ENCODE peak calls at places on chromosomes 13 and 19, in four cellular contexts. C is K562, H is GM12878, A is HEK293T. U is an unnamed sample.

GRCh38 chr19:42216653-42217521 is 590 bp downstream of the DEDD2 start:
- DNase-seq in A (peak; percentile 44), H (no peak), C (peak; percentile 61), U (peak; percentile 15)

GRCh38 chr19:10269333-10270179 is 1.4 kb upstream of the ICAM1 start:
- DNase-seq in C (peak; percentile 91), H (no peak), A (peak; percentile 86), U (peak; percentile 51)

GRCh38 chr19:45872095-45872919 is 8.2 kb downstream of the FOXA3 start:
- DNase-seq in A (no peak), H (no peak), C (no peak), U (no peak)

GRCh38 chr13:39281539-39282150 is 243.4 kb downstream of the NHLRC3 start:
- DNase-seq in H (no peak), A (no peak), C (no peak), U (peak; percentile 2)

GRCh38 chr19:22118132-22118531 is 65.8 kb downstream of the ZNF257 start:
- DNase-seq in A (no peak), H (no peak), C (no peak), U (no peak)

GRCh38 chr13:82593239-82593638 is 1289.0 kb downstream of the SLITRK1 start:
- DNase-seq in C (no peak), A (no peak), H (no peak), U (no peak)

GRCh38 chr13:101649490-101650126 is 197.1 kb downstream of the ITGBL1 start:
- DNase-seq in H (no peak), A (no peak), C (no peak), U (no peak)

GRCh38 chr13:86082116-86082515 is 282.9 kb upstream of the SLITRK6 start:
- DNase-seq in H (no peak), A (no peak), C (no peak), U (no peak)

GRCh38 chr19:48735031-48735615 is 5.3 kb downstream of the RASIP1 start:
- DNase-seq in H (no peak), A (no peak), C (no peak), U (no peak)

GRCh38 chr13:31747271-31747670 is 7.9 kb downstream of the RXFP2 start:
- DNase-seq in A (no peak), H (no peak), C (no peak), U (no peak)

GRCh38 chr13:76791290-76791664 is 94.9 kb downstream of the KCTD12 start:
- DNase-seq in A (no peak), H (no peak), C (no peak), U (no peak)

GRCh38 chr13:79621449-79621848 is 140.5 kb downstream of the NDFIP2 start:
- DNase-seq in H (no peak), A (no peak), C (no peak), U (no peak)

GRCh38 chr13:25819856-25820530 is 231.8 kb downstream of the SHISA2 start:
- DNase-seq in C (no peak), A (no peak), H (no peak), U (no peak)

GRCh38 chr19:16927883-16928282 is 39.1 kb downstream of the F2RL3 start:
- DNase-seq in C (no peak), A (no peak), H (no peak), U (no peak)

GRCh38 chr13:44191504-44192171 is 182.0 kb upstream of the SERP2 start:
- DNase-seq in H (no peak), C (peak; percentile 53), A (peak; percentile 82), U (peak; percentile 64)

GRCh38 chr13:27607125-27607524 is 13.2 kb downstream of the LNX2 start:
- DNase-seq in H (no peak), A (no peak), C (peak; percentile 27), U (peak; percentile 50)

DNA sequence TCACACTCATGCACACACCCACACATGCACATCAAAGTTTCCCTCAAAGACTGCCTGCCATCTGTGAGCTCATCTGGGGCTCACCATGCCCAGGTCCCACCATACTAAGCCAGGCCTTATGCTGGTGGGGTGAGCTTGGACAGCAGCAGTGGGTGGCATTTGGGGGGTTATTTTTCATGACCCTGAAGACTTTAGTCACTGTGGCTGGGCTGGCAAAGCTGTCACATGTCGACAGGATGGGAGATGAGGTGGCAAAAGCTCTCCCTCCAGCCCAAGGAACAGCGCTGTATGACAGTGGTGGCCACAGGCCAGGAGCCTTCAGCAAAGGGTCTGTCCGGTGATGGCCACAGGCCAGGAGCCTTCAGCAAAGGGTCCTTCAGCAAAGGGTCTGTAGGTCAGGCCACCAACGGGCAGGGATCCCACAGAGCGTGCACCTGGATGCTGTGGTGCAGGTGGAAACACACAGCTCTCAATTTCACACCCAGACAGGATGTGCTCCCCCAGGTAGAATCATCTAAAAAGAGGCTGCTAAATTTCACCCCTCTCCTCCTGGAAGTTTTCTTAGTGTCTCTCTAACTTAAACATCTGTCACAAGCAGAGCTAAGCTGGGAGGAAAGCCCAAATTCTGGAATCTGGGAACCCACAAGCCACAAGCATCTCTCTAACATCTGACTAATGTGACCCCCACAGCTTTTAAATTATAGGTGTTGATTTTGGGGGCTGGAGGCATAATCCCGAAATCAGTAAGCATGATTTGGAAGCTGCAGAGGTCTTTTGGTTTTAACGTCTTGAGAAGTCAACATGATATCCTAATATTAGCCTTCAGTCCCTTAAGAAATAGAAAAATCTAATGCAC is 23.1 kb downstream of the COL4A1 start:
- DNase-seq in C (no peak), H (no peak), A (no peak), U (no peak)
- TF ChIP-seq TARDBP in C (no peak), H (no peak), A (no peak), U (no peak)

GRCh38 chr13:84567848-84568247 is 685.6 kb upstream of the SLITRK1 start:
- DNase-seq in C (no peak), H (no peak), A (no peak), U (no peak)
- TF ChIP-seq TARDBP in C (no peak), H (no peak), A (no peak), U (no peak)

DNA sequence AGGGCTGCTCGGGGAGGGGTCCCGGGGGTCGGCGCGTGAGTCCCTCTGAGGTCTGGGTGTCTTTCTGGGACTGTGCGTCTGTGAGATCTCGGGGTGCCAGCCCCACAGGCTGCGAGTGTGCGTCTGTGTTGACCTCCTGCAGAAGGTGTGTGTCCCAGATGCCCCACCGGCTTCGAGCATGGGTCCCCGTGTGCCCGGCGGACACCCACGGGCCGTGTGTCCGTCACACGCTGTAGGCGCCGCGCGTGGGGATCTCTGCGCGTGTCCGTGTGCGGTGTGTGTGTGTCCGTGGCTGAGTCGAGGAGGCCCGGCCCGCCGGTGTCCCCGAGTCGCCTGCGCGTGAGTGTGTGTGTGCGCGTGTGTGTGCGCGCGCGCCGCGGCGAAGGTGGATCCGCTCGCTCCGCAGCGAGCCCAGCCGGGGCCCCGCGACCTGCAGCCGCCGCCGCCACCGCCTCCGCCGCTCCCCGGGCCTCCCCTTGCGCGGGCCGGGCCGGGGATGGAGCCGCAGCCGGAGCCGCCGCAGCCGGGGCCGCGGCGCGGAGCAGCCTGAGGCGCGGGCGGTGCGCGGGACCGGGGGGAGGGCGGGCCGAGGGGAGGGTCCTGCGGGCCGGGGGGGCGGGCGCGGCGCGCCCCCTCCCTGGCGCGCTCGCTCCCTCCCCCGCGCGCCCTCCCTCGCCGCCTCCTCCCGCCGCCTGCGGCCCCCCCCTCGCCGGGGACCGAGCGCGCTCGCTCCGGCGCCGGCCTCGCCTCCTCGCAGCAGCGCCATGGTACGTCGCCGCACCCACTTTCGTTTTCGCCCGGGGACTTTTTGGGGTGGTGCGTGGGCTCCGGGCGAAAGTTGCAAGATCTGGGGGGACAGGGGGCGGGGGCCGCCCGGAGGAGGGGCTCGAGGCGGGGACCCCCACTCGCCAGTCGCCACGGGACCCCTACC is 7.2 kb upstream of the NFIC start:
- DNase-seq in C (peak; percentile 83), A (peak; percentile 66), H (no peak), U (no peak)
- TF ChIP-seq TARDBP in C (peak; percentile 60), A (peak; percentile 63), H (no peak), U (no peak)

DNA sequence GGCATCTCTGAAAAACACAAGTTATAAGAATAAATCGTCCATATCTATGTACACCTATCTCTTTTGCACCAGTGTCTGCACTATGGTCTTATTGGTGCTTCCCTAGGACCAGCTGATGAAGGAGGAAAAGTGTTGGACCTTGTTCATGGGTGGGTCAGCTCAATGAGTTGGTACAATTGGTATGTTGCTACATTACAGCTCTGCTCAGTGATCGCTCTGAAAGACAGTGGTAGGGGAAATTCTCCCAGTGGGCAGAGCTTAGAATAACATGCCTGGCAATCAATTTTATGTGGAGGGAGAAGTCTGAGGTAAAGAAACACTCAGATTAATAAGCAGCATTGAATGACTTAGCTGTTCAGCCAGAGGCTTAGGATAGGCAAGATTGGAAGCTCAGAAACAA is 138.7 kb upstream of the KL start:
- DNase-seq in C (no peak), H (no peak), A (no peak), U (no peak)
- TF ChIP-seq TARDBP in C (no peak), H (no peak), A (no peak), U (no peak)

GRCh38 chr13:53341144-53341510 is 312.5 kb downstream of the OLFM4 start:
- DNase-seq in A (no peak), H (no peak), C (no peak), U (no peak)

GRCh38 chr13:53340505-53341143 is 312.0 kb downstream of the OLFM4 start:
- DNase-seq in A (no peak), H (no peak), C (no peak), U (no peak)

GRCh38 chr13:53342623-53343022 is 314.0 kb downstream of the OLFM4 start:
- DNase-seq in A (no peak), H (no peak), C (no peak), U (no peak)

GRCh38 chr13:53338760-53339159 is 310.1 kb downstream of the OLFM4 start:
- DNase-seq in C (no peak), A (no peak), H (no peak), U (no peak)

GRCh38 chr13:53343345-53343744 is 314.7 kb downstream of the OLFM4 start:
- DNase-seq in H (no peak), A (no peak), C (no peak), U (no peak)
- TF ChIP-seq TARDBP in H (no peak), A (no peak), C (no peak), U (no peak)

DNA sequence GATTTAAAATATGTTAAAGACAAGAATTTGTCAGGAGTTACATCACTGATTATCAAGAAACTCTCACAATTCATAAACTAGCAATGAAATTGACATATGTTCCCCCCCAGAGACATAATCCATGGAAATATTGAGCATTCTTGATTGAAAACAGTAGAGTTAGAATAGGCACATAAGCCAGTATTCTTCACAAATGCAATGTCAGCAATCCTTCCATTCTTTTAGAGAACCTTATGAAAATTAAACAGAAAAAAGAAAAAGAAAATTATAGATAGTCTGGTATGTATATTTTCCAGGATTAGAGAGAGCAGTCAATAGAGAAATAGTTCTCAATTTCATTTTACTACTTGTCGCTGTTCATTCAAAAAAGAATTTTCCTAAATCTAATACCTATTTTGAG is 458.4 kb downstream of the EFNB2 start:
- DNase-seq in H (no peak), A (no peak), C (no peak), U (no peak)
- TF ChIP-seq TARDBP in H (no peak), A (no peak), C (no peak), U (no peak)

DNA sequence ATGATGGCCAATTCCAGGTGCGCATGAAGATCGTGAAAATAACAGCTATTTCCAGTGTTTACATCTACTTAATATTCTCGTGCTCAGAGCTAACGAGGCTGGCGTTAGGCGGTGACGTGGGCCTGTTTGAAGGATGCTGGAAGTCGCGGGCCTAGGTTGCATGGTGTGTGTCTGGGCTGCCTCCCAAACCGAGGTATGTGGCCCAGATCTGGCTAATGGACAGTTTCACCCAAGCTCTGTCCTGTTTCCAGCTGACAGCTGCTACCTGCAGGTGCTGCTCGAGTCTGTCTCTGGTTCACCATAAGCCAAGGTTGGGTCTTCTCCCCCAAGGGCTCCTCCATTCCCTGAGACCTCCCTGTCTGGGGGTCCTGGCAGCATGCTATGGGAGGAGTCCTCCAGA is 40.5 kb upstream of the KCTD15 start:
- DNase-seq in A (no peak), H (no peak), C (no peak), U (no peak)
- TF ChIP-seq TARDBP in A (no peak), H (no peak), C (no peak), U (no peak)